ENCODE peak calls at places on chromosome 7, in four cellular contexts. One of them, this sample, is unnamed.
A peak's percentile ranks its signal among the peaks of the same experiment; 100 is the strongest.

GRCh38 chr7:79647711-79648110 is 194.2 kb upstream of the MAGI2 start:
- DNase-seq in keratinocyte: no peak
- DNase-seq in ACHN: no peak
- DNase-seq in body of pancreas: no peak
- DNase-seq in this sample: no peak

GRCh38 chr7:134527979-134528371 is 608 bp downstream of the AKR1B10 start:
- DNase-seq in keratinocyte: no peak
- DNase-seq in body of pancreas: no peak
- DNase-seq in ACHN: no peak
- DNase-seq in this sample: peak; percentile 71

GRCh38 chr7:153405704-153406485 is 646.3 kb upstream of the DPP6 start:
- DNase-seq in body of pancreas: no peak
- DNase-seq in ACHN: no peak
- DNase-seq in keratinocyte: no peak
- DNase-seq in this sample: no peak

GRCh38 chr7:143494622-143495021 is 16.9 kb downstream of the TAS2R41 start:
- DNase-seq in ACHN: peak; percentile 21
- DNase-seq in body of pancreas: no peak
- DNase-seq in keratinocyte: no peak
- DNase-seq in this sample: peak; percentile 18

GRCh38 chr7:72072901-72073300 is 339.2 kb downstream of the CALN1 start:
- DNase-seq in ACHN: no peak
- DNase-seq in body of pancreas: no peak
- DNase-seq in keratinocyte: no peak
- DNase-seq in this sample: no peak

GRCh38 chr7:57256637-57257375 is 124.6 kb upstream of the ZNF479 start:
- DNase-seq in keratinocyte: no peak
- DNase-seq in ACHN: no peak
- DNase-seq in body of pancreas: no peak
- DNase-seq in this sample: no peak

GRCh38 chr7:116955801-116956514 is 2.7 kb downstream of the ST7 start:
- DNase-seq in keratinocyte: no peak
- DNase-seq in body of pancreas: peak; percentile 15
- DNase-seq in ACHN: no peak
- DNase-seq in this sample: no peak

GRCh38 chr7:7129381-7129780 is 53.0 kb upstream of the C1GALT1 start:
- DNase-seq in keratinocyte: no peak
- DNase-seq in body of pancreas: no peak
- DNase-seq in ACHN: no peak
- DNase-seq in this sample: no peak

GRCh38 chr7:68821846-68822245 is 776.4 kb upstream of the AUTS2 start:
- DNase-seq in keratinocyte: no peak
- DNase-seq in ACHN: no peak
- DNase-seq in body of pancreas: no peak
- DNase-seq in this sample: no peak

GRCh38 chr7:142535123-142535779 is 214.0 kb upstream of the PRSS1 start:
- DNase-seq in body of pancreas: peak; percentile 67
- DNase-seq in keratinocyte: peak; percentile 75
- DNase-seq in ACHN: peak; percentile 88
- DNase-seq in this sample: peak; percentile 49

GRCh38 chr7:102830206-102830605 is 81.4 kb downstream of the FAM185A start:
- DNase-seq in body of pancreas: no peak
- DNase-seq in ACHN: no peak
- DNase-seq in keratinocyte: no peak
- DNase-seq in this sample: no peak

GRCh38 chr7:24728503-24729364 is 28.5 kb downstream of the GSDME start:
- DNase-seq in keratinocyte: no peak
- DNase-seq in ACHN: peak; percentile 66
- DNase-seq in body of pancreas: no peak
- DNase-seq in this sample: no peak

GRCh38 chr7:129089521-129090212 is 34.8 kb upstream of the TNPO3 start:
- DNase-seq in ACHN: no peak
- DNase-seq in keratinocyte: no peak
- DNase-seq in body of pancreas: no peak
- DNase-seq in this sample: no peak

GRCh38 chr7:5428470-5429252 is 5.0 kb upstream of the TNRC18 start:
- DNase-seq in keratinocyte: no peak
- DNase-seq in ACHN: no peak
- DNase-seq in body of pancreas: peak; percentile 65
- DNase-seq in this sample: peak; percentile 89

GRCh38 chr7:118699222-118699621 is 474.7 kb downstream of the ANKRD7 start:
- DNase-seq in keratinocyte: no peak
- DNase-seq in ACHN: no peak
- DNase-seq in body of pancreas: no peak
- DNase-seq in this sample: no peak

GRCh38 chr7:6271694-6272371 is 591 bp downstream of the CYTH3 start:
- DNase-seq in ACHN: peak; percentile 13
- DNase-seq in keratinocyte: no peak
- DNase-seq in body of pancreas: peak; percentile 31
- DNase-seq in this sample: peak; percentile 63

GRCh38 chr7:151792671-151793070 is 84.2 kb downstream of the PRKAG2 start:
- DNase-seq in body of pancreas: no peak
- DNase-seq in ACHN: no peak
- DNase-seq in keratinocyte: no peak
- DNase-seq in this sample: no peak

GRCh38 chr7:3283130-3283704 is 17.8 kb upstream of the SDK1 start:
- DNase-seq in ACHN: no peak
- DNase-seq in keratinocyte: no peak
- DNase-seq in body of pancreas: no peak
- DNase-seq in this sample: no peak

GRCh38 chr7:2355079-2356008 is 717 bp downstream of the EIF3B start:
- DNase-seq in ACHN: peak; percentile 26
- DNase-seq in body of pancreas: no peak
- DNase-seq in keratinocyte: no peak
- DNase-seq in this sample: peak; percentile 50

GRCh38 chr7:12635830-12636229 is 51.6 kb upstream of the ARL4A start:
- DNase-seq in ACHN: no peak
- DNase-seq in body of pancreas: no peak
- DNase-seq in keratinocyte: no peak
- DNase-seq in this sample: no peak

GRCh38 chr7:71457881-71458590 is 326.1 kb downstream of the GALNT17 start:
- DNase-seq in ACHN: no peak
- DNase-seq in body of pancreas: no peak
- DNase-seq in keratinocyte: no peak
- DNase-seq in this sample: no peak

GRCh38 chr7:29342761-29343160 is 148.2 kb downstream of the CHN2 start:
- DNase-seq in body of pancreas: no peak
- DNase-seq in keratinocyte: peak; percentile 66
- DNase-seq in ACHN: no peak
- DNase-seq in this sample: peak; percentile 47

GRCh38 chr7:12031638-12032037 is 179.5 kb upstream of the TMEM106B start:
- DNase-seq in ACHN: peak; percentile 75
- DNase-seq in body of pancreas: no peak
- DNase-seq in keratinocyte: peak; percentile 13
- DNase-seq in this sample: peak; percentile 45

GRCh38 chr7:121529003-121529402 is 132.9 kb upstream of the FAM3C start:
- DNase-seq in ACHN: no peak
- DNase-seq in keratinocyte: no peak
- DNase-seq in body of pancreas: no peak
- DNase-seq in this sample: no peak

GRCh38 chr7:37669818-37670217 is 13.7 kb upstream of the GPR141 start:
- DNase-seq in body of pancreas: no peak
- DNase-seq in keratinocyte: no peak
- DNase-seq in ACHN: no peak
- DNase-seq in this sample: no peak

GRCh38 chr7:128884561-128885369 is 22.1 kb downstream of the ATP6V1F start:
- DNase-seq in body of pancreas: no peak
- DNase-seq in keratinocyte: no peak
- DNase-seq in ACHN: no peak
- DNase-seq in this sample: no peak

This sample was measured in DMS53.